ENCODE peak calls at places on chromosomes 7 and 10, in seven cellular contexts. Z is small intestine; O is endothelial cell of umbilical vein; R is naive thymus-derived CD4-positive, alpha-beta T cell; Q is CD4-positive, alpha-beta memory T cell; D is PC-9; B is left ventricle myocardium inferior. S is an unnamed sample. For H3K4me1, the result is how much of the 10 kb centered on the place peaks cover.

GRCh38 chr10:90218846-90219245 is 517.5 kb downstream of the KIF20B start:
- DNase-seq in O (no peak), Q (no peak), Z (no peak), B (no peak), R (no peak), D (no peak), S (no peak)

GRCh38 chr7:158140538-158141220 is 446.9 kb downstream of the PTPRN2 start:
- DNase-seq in B (no peak), Z (no peak), R (no peak), O (no peak), Q (no peak), D (no peak), S (no peak)

GRCh38 chr10:132532784-132533560 is 4.6 kb upstream of the INPP5A start:
- DNase-seq in Q (no peak), B (no peak), D (peak), O (no peak), R (no peak), Z (no peak), S (no peak)

GRCh38 chr10:58220769-58221448 is 46.8 kb downstream of the IPMK start:
- DNase-seq in Z (no peak), O (no peak), Q (no peak), B (no peak), D (no peak), R (no peak), S (no peak)

GRCh38 chr7:45408407-45408737 is 165.8 kb upstream of the ADCY1 start:
- DNase-seq in R (no peak), B (no peak), O (no peak), D (no peak), Z (no peak), Q (no peak), S (no peak)

GRCh38 chr7:12567015-12567414 is 3.5 kb upstream of the SCIN start:
- DNase-seq in D (no peak), B (no peak), Z (no peak), R (no peak), O (no peak), Q (no peak), S (no peak)

GRCh38 chr7:28625446-28625845 is 213.1 kb downstream of the CREB5 start:
- DNase-seq in O (no peak), D (no peak), B (no peak), R (no peak), Z (no peak), Q (no peak), S (no peak)

GRCh38 chr10:29276251-29276850 is 12.5 kb upstream of the LYZL1 start:
- DNase-seq in R (no peak), O (no peak), D (no peak), Z (no peak), Q (no peak), B (no peak), S (no peak)

GRCh38 chr7:91749418-91749817 is 131.1 kb downstream of the MTERF1 start:
- DNase-seq in Q (no peak), D (no peak), R (no peak), Z (no peak), O (no peak), B (no peak), S (no peak)

GRCh38 chr10:80414126-80414898 is 6.0 kb downstream of the PRXL2A start:
- DNase-seq in Q (no peak), O (peak), D (no peak), Z (peak), R (no peak), B (no peak), S (no peak)

GRCh38 chr10:20892796-20893195 is 4.3 kb downstream of the NEBL start:
- DNase-seq in D (no peak), B (no peak), R (no peak), O (no peak), Q (no peak), Z (no peak), S (no peak)

GRCh38 chr10:72334196-72334831 is 20.4 kb downstream of the DNAJB12 start:
- DNase-seq in Z (no peak), O (peak), B (peak), D (no peak), R (peak), Q (no peak), S (peak)

GRCh38 chr7:129495987-129496386 is 6.3 kb upstream of the SMKR1 start:
- DNase-seq in D (no peak), O (no peak), Z (no peak), Q (no peak), R (no peak), B (no peak), S (no peak)

GRCh38 chr7:82430518-82431465 is 12.8 kb downstream of the CACNA2D1 start:
- DNase-seq in Q (no peak), O (no peak), R (no peak), Z (no peak), D (no peak), B (no peak), S (no peak)

GRCh38 chr7:122257056-122257455 is 47.5 kb downstream of the FEZF1 start:
- DNase-seq in D (no peak), O (no peak), Z (no peak), R (no peak), B (no peak), Q (no peak), S (no peak)

GRCh38 chr7:80770061-80770460 is 131.6 kb downstream of the CD36 start:
- DNase-seq in O (no peak), Z (no peak), D (no peak), Q (no peak), B (no peak), R (no peak), S (no peak)

GRCh38 chr10:24207781-24208611 is 942 bp upstream of the KIAA1217 start:
- DNase-seq in D (peak), R (no peak), Q (no peak), Z (peak), B (peak), O (peak), S (peak)

GRCh38 chr7:2919256-2919655 is 75.1 kb upstream of the GNA12 start:
- DNase-seq in D (no peak), R (no peak), O (no peak), Z (no peak), Q (no peak), B (no peak), S (no peak)

DNA sequence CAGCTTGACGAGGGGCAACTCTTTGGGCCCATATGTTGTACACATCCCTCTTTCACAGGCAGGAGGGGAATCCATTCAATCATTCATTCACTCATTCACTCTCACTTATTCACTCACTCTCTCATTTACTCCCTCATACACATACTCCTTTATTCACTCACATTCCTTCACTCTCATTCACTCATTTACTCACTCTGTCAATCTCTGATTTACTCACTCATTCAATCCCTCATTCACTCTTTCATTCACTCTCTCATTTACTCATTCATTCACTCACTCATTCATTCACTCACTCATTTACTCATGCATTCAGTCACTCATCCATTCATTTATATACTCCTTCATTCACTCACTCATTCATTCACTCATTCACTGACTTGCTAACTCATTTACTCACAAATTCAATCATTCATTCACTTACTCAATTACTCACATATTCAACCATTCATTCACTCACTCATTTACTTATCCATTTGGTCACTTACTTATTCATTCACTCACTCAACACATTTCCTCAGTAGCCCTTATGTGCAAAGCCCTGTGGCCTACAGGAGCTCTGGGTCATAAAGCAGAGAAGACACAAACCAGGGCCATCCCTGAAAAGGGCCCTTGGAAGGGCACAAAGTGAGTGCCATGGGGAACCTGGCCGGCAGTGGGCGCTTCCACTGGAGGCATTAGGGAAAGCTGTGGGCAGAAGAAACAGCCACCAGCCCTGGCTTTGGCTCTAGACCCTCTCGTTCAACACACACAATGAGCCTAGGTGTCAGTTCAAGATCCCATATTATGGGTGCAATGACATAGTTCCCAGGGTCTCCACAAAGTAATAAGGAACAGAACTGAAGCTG is 26.0 kb downstream of the HIP1 start:
- DNase-seq in B (no peak), R (no peak), D (no peak), Q (no peak), Z (no peak), O (no peak), S (no peak)
- H3K4me3 ChIP-seq in B (peak), R (no peak), D (no peak), Q (no peak), Z (no peak), O (no peak), S (no peak)

DNA sequence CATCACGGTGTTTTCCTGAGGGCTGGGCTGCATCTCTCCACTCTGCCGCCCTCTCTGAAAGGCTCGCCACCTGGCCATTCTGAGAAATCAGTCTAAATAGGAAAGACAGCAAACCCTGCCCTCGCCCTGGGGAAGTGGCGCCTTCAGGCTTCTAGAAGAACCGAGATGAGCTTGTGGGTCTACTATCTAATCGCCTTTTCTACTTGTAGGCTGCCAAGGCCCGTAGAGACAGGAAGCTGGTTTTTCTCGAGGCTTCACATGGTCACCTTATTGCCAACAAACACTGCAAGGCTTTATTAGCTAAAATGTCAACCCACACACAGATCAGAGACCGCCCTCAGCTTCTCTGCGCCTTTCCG is 21.4 kb downstream of the LAT2 start:
- DNase-seq in D (no peak), Z (no peak), O (no peak), B (no peak), R (no peak), Q (no peak), S (no peak)
- H3K4me1 ChIP-seq in D (under half), Z (under half), O (under half), B (under half), R (under half), Q (under half), S (under half)

GRCh38 chr10:94402204-94403033 is at the start of gene TBC1D12:
- DNase-seq in Q (peak), Z (peak), O (peak), D (peak), B (peak), R (peak), S (peak)
- H3K4me3 ChIP-seq in Q (no peak), Z (peak), O (peak), D (peak), B (peak), R (peak), S (peak)

GRCh38 chr7:41885078-41885477 is 182.2 kb upstream of the INHBA start:
- DNase-seq in Q (no peak), B (no peak), D (no peak), Z (no peak), R (no peak), O (no peak), S (no peak)
- H3K4me1 ChIP-seq in Q (under half), B (under half), D (under half), Z (under half), R (under half), O (under half), S (under half)

DNA sequence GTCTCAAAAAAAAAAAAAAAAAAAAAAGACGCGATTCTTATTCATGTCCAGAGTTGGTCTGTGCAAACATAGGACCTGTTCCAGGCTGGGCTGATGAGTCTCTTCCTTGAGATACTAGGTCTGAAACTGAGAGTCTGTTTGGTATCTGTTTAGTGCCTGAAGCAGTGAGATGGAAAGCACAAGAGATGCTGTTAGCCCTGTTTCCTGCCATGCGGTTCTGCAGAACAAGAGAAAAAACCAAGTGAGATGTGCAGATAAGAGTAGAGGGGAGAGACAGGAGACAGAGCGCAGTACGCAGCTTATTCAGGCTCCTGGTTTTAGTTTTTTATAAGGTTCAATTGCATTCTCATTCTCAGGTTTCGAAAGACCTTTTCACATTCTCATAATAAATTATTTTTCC is 85.8 kb upstream of the PRKCQ start:
- DNase-seq in D (no peak), B (no peak), R (peak), O (no peak), Q (peak), Z (peak), S (no peak)
- H3K4me3 ChIP-seq in D (no peak), B (no peak), R (no peak), O (no peak), Q (no peak), Z (no peak), S (no peak)

S was measured in neural progenitor cell.